ENCODE peak calls at places on chromosome 17, in four cellular contexts. U is MM.1S, S is HepG2, R is GM23248. O is an unnamed sample.

GRCh38 chr17:79033741-79034501 is 10.0 kb downstream of the C1QTNF1 start:
- DNase-seq in U (no peak), S (no peak), R (no peak), O (no peak)

GRCh38 chr17:50123649-50124349 is 6.2 kb downstream of the SAMD14 start:
- DNase-seq in U (no peak), S (no peak), R (no peak), O (peak)

GRCh38 chr17:21218101-21218500 is 4.1 kb upstream of the TMEM11 start:
- DNase-seq in U (no peak), S (no peak), R (peak), O (peak)

GRCh38 chr17:29572691-29573557 is 4.4 kb downstream of the TP53I13 start:
- DNase-seq in U (peak), S (no peak), R (peak), O (peak)

GRCh38 chr17:59361916-59362810 is 30.7 kb downstream of the YPEL2 start:
- DNase-seq in U (peak), S (no peak), R (peak), O (peak)

GRCh38 chr17:74680941-74681340 is 31.8 kb downstream of the CD300LF start:
- DNase-seq in U (no peak), S (no peak), R (no peak), O (no peak)

GRCh38 chr17:38447502-38448095 is 19.3 kb downstream of the ARHGAP23 start:
- DNase-seq in U (no peak), S (no peak), R (no peak), O (no peak)

GRCh38 chr17:45906927-45907622 is 12.7 kb downstream of the MAPT start:
- DNase-seq in U (no peak), S (no peak), R (no peak), O (no peak)

GRCh38 chr17:79811036-79811887 is 14.4 kb upstream of the CBX8 start:
- DNase-seq in U (no peak), S (peak), R (peak), O (peak)

GRCh38 chr17:77449908-77450741 is 309.4 kb downstream of the SEC14L1 start:
- DNase-seq in U (no peak), S (peak), R (peak), O (peak)

GRCh38 chr17:6305613-6306360 is 129.1 kb downstream of the AIPL1 start:
- DNase-seq in U (no peak), S (no peak), R (no peak), O (no peak)

GRCh38 chr17:44972953-44973352 is 4.8 kb upstream of the C1QL1 start:
- DNase-seq in U (no peak), S (peak), R (peak), O (no peak)

GRCh38 chr17:15258113-15258512 is 7.0 kb downstream of the PMP22 start:
- DNase-seq in U (no peak), S (no peak), R (no peak), O (no peak)

GRCh38 chr17:15261063-15261817 is 3.9 kb downstream of the PMP22 start:
- DNase-seq in U (no peak), S (peak), R (peak), O (peak)

GRCh38 chr17:15255713-15256454 is 9.2 kb downstream of the PMP22 start:
- DNase-seq in U (no peak), S (no peak), R (peak), O (no peak)

GRCh38 chr17:15260376-15261062 is 4.6 kb downstream of the PMP22 start:
- DNase-seq in U (no peak), S (peak), R (peak), O (peak)

DNA sequence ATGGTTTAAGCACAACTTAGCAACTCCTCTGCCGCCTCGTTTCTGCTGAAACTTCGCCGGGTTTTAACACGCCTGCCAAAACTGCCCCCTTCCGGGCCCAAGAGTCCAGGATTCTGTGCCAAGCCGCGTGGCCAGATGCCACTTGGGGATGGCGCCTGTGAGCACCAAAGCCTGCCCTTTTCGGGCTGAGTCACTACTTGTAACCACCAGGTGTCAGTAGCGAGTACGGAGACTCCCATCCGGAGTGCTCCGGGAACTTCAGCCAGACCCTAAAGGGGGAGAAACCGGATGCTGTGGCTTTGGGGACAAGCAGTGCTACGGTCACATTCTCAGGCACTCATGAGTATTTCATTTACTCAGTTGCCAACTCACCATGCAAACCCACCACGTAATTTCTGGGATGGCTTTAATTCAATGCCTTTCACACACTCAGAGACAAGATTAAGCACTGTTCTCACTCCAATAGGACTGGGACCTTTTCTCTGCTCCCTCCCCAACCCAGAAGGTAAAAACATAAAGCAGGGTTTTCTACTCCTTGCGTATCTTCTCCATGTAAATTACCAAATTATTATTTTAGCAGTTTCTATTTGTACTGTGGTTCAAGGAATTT is 7.7 kb downstream of the PMP22 start:
- DNase-seq in U (peak), S (peak), R (peak), O (peak)
- H3K4me3 ChIP-seq in U (no peak), S (no peak), R (peak), O (no peak)

DNA sequence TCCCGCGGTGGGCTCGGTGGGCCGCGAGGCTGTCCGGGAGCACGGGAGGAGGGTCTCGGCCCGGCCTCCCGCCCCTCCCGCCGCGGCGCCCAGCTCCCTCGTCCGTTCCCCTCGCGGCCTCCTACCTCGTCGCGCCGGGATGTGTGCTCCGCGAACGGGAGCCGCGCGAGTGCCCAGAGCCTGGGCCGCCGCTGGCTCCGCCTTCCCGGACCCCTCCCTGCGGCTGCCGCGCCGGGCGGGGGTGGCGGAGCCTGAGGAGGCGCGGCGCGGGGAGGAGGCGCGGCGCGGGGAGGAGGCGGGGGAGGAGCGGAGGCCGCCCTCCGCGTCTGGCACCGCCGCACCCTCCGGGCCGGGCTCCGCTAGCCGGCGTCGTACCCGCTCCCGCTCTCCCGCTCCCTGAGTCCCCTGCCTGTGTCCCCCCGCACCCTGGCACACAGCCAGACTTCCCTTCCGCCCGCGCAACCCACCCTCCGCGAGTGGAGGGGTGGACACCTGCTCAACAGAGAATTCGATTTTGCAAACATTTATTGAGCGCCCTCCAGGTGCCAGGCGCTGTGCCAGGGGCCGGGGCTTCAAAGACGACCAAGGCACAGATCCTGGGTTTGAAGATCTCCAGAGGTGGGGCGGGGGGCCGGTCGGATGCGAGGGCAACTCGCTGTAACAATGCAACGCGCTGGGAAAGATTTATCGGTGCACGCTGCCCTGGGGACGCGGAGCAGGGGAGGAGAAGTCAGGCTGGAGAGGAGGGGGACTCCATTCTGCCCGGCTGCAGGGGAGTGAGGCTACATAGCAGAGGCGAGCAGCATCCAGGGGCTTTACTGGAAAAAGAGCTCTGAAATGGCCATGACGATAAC is at the start of gene MPP3:
- DNase-seq in U (peak), S (no peak), R (peak), O (peak)
- TF ChIP-seq EZH2 in U (no peak), S (peak), R (no peak), O (no peak)

GRCh38 chr17:16286947-16287562 is 66.2 kb downstream of the CENPV start:
- DNase-seq in U (no peak), S (no peak), R (peak), O (no peak)
- H3K4me3 ChIP-seq in U (no peak), S (no peak), R (peak), O (no peak)

DNA sequence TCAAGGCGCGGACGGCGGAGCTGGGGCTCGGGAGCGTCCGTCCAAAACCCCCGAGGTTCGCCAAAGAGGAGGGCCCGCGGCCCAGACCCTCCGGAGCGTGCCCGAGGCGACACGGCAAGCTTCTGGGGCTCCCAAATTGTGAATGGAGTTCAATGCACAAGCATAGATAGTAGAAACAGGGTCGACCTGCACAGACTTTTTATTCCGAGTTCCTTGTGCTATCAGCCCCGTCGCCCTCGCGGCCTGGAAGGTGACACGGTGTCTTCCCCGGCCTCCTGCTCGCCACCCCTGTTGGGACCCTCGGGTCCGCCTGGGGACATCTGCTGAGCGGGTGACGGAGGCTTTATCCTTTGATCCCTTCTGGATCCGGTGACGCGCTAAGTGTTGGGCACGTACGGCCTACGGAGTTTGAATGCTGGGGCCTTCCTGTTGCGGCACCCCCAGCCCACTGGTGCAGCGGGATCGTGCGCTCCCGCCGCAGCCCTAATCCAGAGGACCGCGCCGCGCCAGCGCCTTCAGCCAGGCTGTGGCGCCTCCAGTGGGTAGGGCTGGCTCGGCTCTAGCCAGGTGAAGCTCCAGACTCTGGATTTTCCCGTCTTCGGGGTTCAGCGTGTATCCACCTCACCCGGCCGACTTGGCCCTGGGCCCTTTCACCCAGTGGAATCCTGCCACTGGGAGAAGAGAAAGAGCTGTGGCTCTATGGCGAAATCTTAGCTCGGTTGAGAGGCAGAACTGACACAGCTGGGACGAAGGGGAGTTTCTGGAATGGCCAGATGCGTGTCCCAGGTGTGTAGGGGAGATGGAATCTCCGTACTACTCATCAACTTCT is 17.0 kb upstream of the NTN1 start:
- DNase-seq in U (no peak), S (no peak), R (no peak), O (no peak)
- TF ChIP-seq EZH2 in U (no peak), S (no peak), R (no peak), O (peak)

GRCh38 chr17:43905400-43905984 is 1.8 kb downstream of the MPP2 start:
- DNase-seq in U (no peak), S (no peak), R (no peak), O (no peak)
- H3K4me3 ChIP-seq in U (no peak), S (no peak), R (peak), O (no peak)

DNA sequence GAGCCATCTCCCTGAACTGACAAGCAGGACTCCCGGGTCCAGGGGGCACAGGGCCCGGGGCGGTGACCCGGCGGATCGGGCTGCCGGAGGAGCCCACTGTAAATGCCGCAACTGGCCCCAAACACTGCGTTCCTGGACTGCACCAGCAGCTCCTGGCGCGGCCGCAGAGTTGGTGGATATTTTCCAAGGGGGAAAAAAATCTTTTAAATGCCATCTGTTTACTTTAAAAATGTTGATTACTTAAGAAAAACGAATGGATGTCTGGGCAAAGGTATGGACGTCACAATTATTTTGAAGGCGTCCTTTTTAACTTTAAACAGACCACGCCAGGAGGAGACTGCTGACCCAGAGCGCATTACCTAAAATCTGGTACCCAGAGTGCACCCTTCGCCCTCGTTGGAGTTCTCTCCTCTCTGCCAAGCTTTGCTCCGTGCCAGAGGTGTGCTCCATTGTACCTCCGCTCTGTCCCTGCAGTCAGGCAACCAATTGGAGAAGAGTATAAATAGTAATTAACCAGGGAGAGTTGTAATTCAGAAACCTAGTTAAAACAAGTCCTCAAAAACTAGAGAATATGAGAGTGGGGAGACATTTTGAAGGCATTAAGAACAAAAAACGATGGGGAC is 3.5 kb downstream of the HS3ST3B1 start:
- DNase-seq in U (no peak), S (no peak), R (no peak), O (no peak)
- TF ChIP-seq EZH2 in U (no peak), S (no peak), R (no peak), O (no peak)

DNA sequence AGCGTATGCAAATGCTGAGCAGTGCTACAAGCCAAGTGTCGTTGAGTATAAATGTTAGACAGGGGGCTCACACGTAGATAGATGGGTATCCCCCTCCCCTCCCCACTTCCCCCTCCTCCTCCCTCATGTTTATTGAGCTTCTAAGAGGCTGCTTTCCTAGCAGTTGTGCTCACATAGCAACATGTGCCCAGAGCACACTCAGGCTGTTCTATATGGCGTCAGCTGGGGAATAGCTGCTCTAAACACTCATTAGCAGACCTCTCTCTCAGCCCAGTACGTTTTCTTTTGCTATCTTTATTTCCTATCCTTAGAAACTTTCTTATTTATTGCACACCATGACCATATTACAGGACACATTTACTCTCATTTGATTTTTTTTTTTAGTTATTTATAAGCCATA is 1.8 kb downstream of the KCNJ2 start:
- DNase-seq in U (no peak), S (no peak), R (no peak), O (no peak)
- H3K4me3 ChIP-seq in U (no peak), S (no peak), R (no peak), O (no peak)

GRCh38 chr17:76239538-76240274 is 587 bp downstream of the RNF157 start:
- DNase-seq in U (no peak), S (no peak), R (peak), O (no peak)
- TF ChIP-seq EZH2 in U (no peak), S (peak), R (peak), O (peak)

GRCh38 chr17:7439462-7440112 is at the start of gene FGF11:
- DNase-seq in U (no peak), S (no peak), R (peak), O (no peak)
- H3K4me3 ChIP-seq in U (no peak), S (peak), R (peak), O (peak)

DNA sequence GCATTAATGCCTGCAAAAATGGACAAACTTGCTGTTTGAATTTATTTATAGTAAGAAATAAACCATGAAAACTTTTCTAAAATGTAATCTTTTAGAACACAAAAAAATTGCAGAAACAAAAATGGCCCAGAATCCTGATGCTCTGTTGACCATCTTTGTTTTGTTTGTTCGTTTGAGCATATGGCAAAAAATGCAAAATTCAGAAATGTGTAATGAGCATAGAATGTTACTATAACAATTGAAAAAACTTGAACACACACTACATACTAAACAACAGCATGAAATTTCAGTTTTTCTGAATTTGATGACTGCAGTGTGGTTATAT is 1.1 kb upstream of the KPNA2 start:
- DNase-seq in U (no peak), S (no peak), R (no peak), O (no peak)
- TF ChIP-seq EZH2 in U (no peak), S (no peak), R (no peak), O (no peak)